ENCODE peak calls at places on chromosomes 16 and 17, in six cellular contexts. P, E, W, O, D and V are unnamed samples.

GRCh38 chr17:59830007-59830630 is 62.6 kb downstream of the TUBD1 start:
- DNase-seq in P (peak; percentile 62), E (no peak), W (peak; percentile 34), O (no peak), D (no peak), V (no peak)

GRCh38 chr17:21250719-21251305 is 2.4 kb downstream of the NATD1 start:
- DNase-seq in P (no peak), E (no peak), W (no peak), O (peak; percentile 59), D (no peak), V (no peak)

GRCh38 chr16:86931410-86931941 is 353.1 kb downstream of the FOXL1 start:
- DNase-seq in P (no peak), E (no peak), W (no peak), O (peak; percentile 74), D (no peak), V (peak; percentile 62)

GRCh38 chr16:67562918-67563707 is 787 bp downstream of the CTCF start:
- DNase-seq in P (peak; percentile 66), E (peak; percentile 53), W (peak; percentile 60), O (peak; percentile 77), D (peak; percentile 86), V (peak; percentile 88)

GRCh38 chr17:81101614-81102306 is 63.5 kb upstream of the PVALEF start:
- DNase-seq in P (peak; percentile 70), E (peak; percentile 95), W (peak; percentile 84), O (peak; percentile 98), D (peak; percentile 91), V (peak; percentile 89)

GRCh38 chr17:19747829-19748806 is at the start of gene ALDH3A1:
- DNase-seq in P (peak; percentile 63), E (no peak), W (peak; percentile 62), O (peak; percentile 18), D (no peak), V (peak; percentile 91)

GRCh38 chr17:53655591-53655990 is 167.1 kb upstream of the KIF2B start:
- DNase-seq in P (no peak), E (no peak), W (no peak), O (no peak), D (no peak), V (no peak)

GRCh38 chr17:75526555-75527270 is 1.2 kb downstream of the LLGL2 start:
- DNase-seq in P (no peak), E (no peak), W (peak; percentile 84), O (no peak), D (no peak), V (no peak)

GRCh38 chr17:74177018-74177450 is 26.4 kb upstream of the RPL38 start:
- DNase-seq in P (peak; percentile 46), E (no peak), W (no peak), O (no peak), D (no peak), V (no peak)

GRCh38 chr17:58110012-58110411 is 26.8 kb downstream of the DYNLL2 start:
- DNase-seq in P (no peak), E (no peak), W (no peak), O (no peak), D (no peak), V (no peak)

GRCh38 chr17:4881761-4882555 is 17.4 kb upstream of the C17orf107 start:
- DNase-seq in P (peak; percentile 72), E (peak; percentile 59), W (peak; percentile 74), O (peak; percentile 87), D (peak; percentile 85), V (peak; percentile 81)

GRCh38 chr16:25151996-25152395 is 40.5 kb downstream of the LCMT1 start:
- DNase-seq in P (peak; percentile 96), E (no peak), W (no peak), O (peak; percentile 84), D (no peak), V (no peak)

GRCh38 chr17:17109896-17110295 is 67.6 kb downstream of the MPRIP start:
- DNase-seq in P (peak; percentile 26), E (no peak), W (peak; percentile 91), O (no peak), D (peak; percentile 83), V (no peak)

GRCh38 chr16:25210758-25211157 is 6.0 kb upstream of the AQP8 start:
- DNase-seq in P (no peak), E (no peak), W (no peak), O (no peak), D (no peak), V (no peak)

GRCh38 chr17:30720013-30720471 is 104.5 kb downstream of the CRLF3 start:
- DNase-seq in P (no peak), E (no peak), W (peak; percentile 14), O (no peak), D (peak; percentile 48), V (no peak)

GRCh38 chr16:89146211-89147005 is 25.1 kb upstream of the CDH15 start:
- DNase-seq in P (no peak), E (no peak), W (no peak), O (no peak), D (peak; percentile 52), V (no peak)

GRCh38 chr16:55703003-55704001 is 47.5 kb downstream of the SLC6A2 start:
- DNase-seq in P (peak; percentile 55), E (no peak), W (peak; percentile 26), O (peak; percentile 29), D (no peak), V (peak; percentile 75)

GRCh38 chr17:57806083-57806830 is 43.6 kb downstream of the MRPS23 start:
- DNase-seq in P (no peak), E (no peak), W (no peak), O (no peak), D (no peak), V (no peak)

GRCh38 chr17:31882571-31882970 is 18.9 kb downstream of the UTP6 start:
- DNase-seq in P (no peak), E (no peak), W (no peak), O (no peak), D (no peak), V (no peak)

GRCh38 chr17:61799812-61800484 is 63.4 kb downstream of the BRIP1 start:
- DNase-seq in P (no peak), E (no peak), W (no peak), O (no peak), D (no peak), V (no peak)

GRCh38 chr17:68539536-68540469 is 27.6 kb downstream of the PRKAR1A start:
- DNase-seq in P (no peak), E (no peak), W (no peak), O (peak; percentile 61), D (peak; percentile 70), V (peak; percentile 70)

GRCh38 chr16:78292726-78293380 is 193.4 kb downstream of the WWOX start:
- DNase-seq in P (no peak), E (no peak), W (peak; percentile 27), O (no peak), D (no peak), V (peak; percentile 58)

GRCh38 chr17:3590768-3591167 is 18.4 kb downstream of the TRPV1 start:
- DNase-seq in P (no peak), E (no peak), W (no peak), O (no peak), D (no peak), V (no peak)

GRCh38 chr16:51393381-51394005 is 242.4 kb upstream of the SALL1 start:
- DNase-seq in P (no peak), E (no peak), W (no peak), O (no peak), D (no peak), V (no peak)

GRCh38 chr17:55285340-55286301 is 20.9 kb downstream of the HLF start:
- DNase-seq in P (no peak), E (no peak), W (peak; percentile 76), O (no peak), D (peak; percentile 86), V (peak; percentile 63)

GRCh38 chr17:43784068-43784467 is 3.8 kb downstream of the CFAP97D1 start:
- DNase-seq in P (no peak), E (no peak), W (no peak), O (no peak), D (no peak), V (no peak)

GRCh38 chr17:49870298-49870697 is 22.4 kb upstream of the TAC4 start:
- DNase-seq in P (no peak), E (no peak), W (no peak), O (no peak), D (no peak), V (no peak)

GRCh38 chr17:58334661-58335060 is 6.1 kb upstream of the TSPOAP1 start:
- DNase-seq in P (no peak), E (no peak), W (no peak), O (no peak), D (no peak), V (no peak)